ENCODE peak calls at places on chromosome 5, in ten cellular contexts. A is cardiac muscle cell, W is body of pancreas, S is heart left ventricle, M is sigmoid colon, T is WERI-Rb-1, X is endodermal cell, O is upper lobe of right lung, K is endothelial cell of umbilical vein, Y is uterus. J is an unnamed sample.

GRCh38 chr5:181142054-181142453 is 5.3 kb upstream of the OR2V2 start:
- DNase-seq in A (no peak), W (no peak), M (no peak), K (no peak), X (no peak), T (no peak), S (no peak), Y (no peak), O (no peak), J (no peak)

GRCh38 chr5:82107277-82107676 is 135.5 kb downstream of the ATG10 start:
- DNase-seq in O (no peak), M (no peak), T (no peak), X (no peak), A (peak), W (no peak), S (no peak), Y (no peak), K (peak), J (no peak)

GRCh38 chr5:38228914-38229313 is 29.4 kb upstream of the EGFLAM start:
- DNase-seq in X (no peak), O (no peak), A (no peak), K (no peak), Y (no peak), M (no peak), S (no peak), W (no peak), T (no peak), J (no peak)

GRCh38 chr5:120372899-120373298 is 91.2 kb upstream of the PRR16 start:
- DNase-seq in S (no peak), O (no peak), A (no peak), K (no peak), T (no peak), W (peak), M (peak), X (no peak), Y (no peak), J (peak)

GRCh38 chr5:106454050-106454449 is 1216.7 kb downstream of the EFNA5 start:
- DNase-seq in A (no peak), T (no peak), K (no peak), O (no peak), X (no peak), S (no peak), W (no peak), Y (no peak), M (no peak), J (no peak)

GRCh38 chr5:68759593-68759992 is 334.2 kb upstream of the SLC30A5 start:
- DNase-seq in M (no peak), S (no peak), O (no peak), K (no peak), T (no peak), W (no peak), X (no peak), A (no peak), Y (no peak), J (no peak)

GRCh38 chr5:163503106-163504090 is 2.0 kb upstream of the MAT2B start:
- DNase-seq in X (peak), Y (peak), O (peak), T (no peak), A (peak), W (peak), K (peak), S (peak), M (peak), J (peak)

GRCh38 chr5:132023258-132024116 is 12.0 kb upstream of the ACSL6 start:
- DNase-seq in K (no peak), Y (no peak), M (no peak), W (no peak), X (no peak), A (no peak), T (no peak), O (no peak), S (no peak), J (no peak)

GRCh38 chr5:150609843-150610584 is 30.4 kb upstream of the SYNPO start:
- DNase-seq in Y (no peak), X (no peak), T (no peak), A (no peak), K (no peak), S (peak), W (no peak), M (peak), O (no peak), J (no peak)

GRCh38 chr5:94218374-94218773 is 400.0 kb downstream of the KIAA0825 start:
- DNase-seq in S (no peak), X (no peak), A (peak), M (no peak), O (no peak), T (no peak), K (no peak), W (no peak), Y (no peak), J (peak)

GRCh38 chr5:129046151-129046550 is 48.4 kb upstream of the ISOC1 start:
- DNase-seq in T (no peak), A (peak), X (no peak), Y (no peak), S (no peak), O (no peak), K (no peak), W (no peak), M (no peak), J (no peak)

GRCh38 chr5:30561771-30562170 is 631.7 kb upstream of the CDH6 start:
- DNase-seq in S (no peak), X (no peak), A (no peak), K (no peak), Y (no peak), M (no peak), W (no peak), T (no peak), O (no peak), J (no peak)

GRCh38 chr5:168893231-168893630 is 314.1 kb upstream of the PANK3 start:
- DNase-seq in S (no peak), X (no peak), A (no peak), T (peak), Y (no peak), O (no peak), K (no peak), W (no peak), M (no peak), J (no peak)

GRCh38 chr5:172095368-172095960 is 89.0 kb upstream of the FBXW11 start:
- DNase-seq in X (peak), S (no peak), K (no peak), A (no peak), O (peak), M (no peak), W (no peak), T (no peak), Y (no peak), J (no peak)

GRCh38 chr5:106637275-106637674 is 1033.5 kb downstream of the EFNA5 start:
- DNase-seq in M (no peak), T (no peak), Y (no peak), S (no peak), W (no peak), A (no peak), O (no peak), X (no peak), K (peak), J (no peak)

GRCh38 chr5:62347928-62348327 is 41.9 kb downstream of the KIF2A start:
- DNase-seq in T (no peak), M (no peak), O (no peak), X (no peak), A (no peak), K (no peak), W (no peak), Y (no peak), S (no peak), J (no peak)

GRCh38 chr5:150554857-150555256 is 46.9 kb downstream of the NDST1 start:
- DNase-seq in W (no peak), X (no peak), A (no peak), K (no peak), S (no peak), T (no peak), O (no peak), M (no peak), Y (no peak), J (no peak)

DNA sequence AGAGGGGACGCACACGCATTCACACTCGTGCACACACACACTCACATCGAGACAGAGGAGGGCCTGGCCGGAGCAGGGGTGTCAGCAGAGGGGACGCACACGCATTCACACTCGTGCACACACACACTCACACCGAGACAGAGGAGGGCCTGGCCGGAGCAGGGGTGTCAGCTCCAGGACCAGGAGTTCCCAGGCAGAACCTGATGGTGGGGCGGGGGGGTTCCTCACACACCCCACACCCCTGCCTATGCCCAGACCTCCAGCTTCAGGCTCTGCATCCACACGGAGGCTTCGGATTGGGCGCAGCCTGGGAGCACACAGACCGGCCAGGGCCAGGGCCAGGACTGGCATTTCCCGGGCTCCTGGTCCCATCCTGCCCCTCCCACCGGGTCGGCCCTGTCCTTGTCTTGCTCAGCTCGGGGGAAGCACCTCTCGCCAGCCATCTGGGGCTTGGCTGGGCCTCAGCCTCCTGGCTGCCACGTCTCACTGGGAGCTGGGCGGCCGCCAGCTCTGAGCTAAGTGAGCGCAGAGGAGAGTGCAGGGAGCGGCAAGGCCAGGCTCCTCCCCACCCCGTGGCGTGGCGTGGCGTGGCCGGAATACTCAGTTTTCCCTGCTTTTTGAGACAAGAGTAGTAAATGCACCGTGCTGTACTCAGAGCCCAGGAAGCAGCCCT is 31.3 kb downstream of the ADAMTS2 start:
- DNase-seq in T (no peak), Y (peak), K (no peak), X (no peak), W (peak), S (peak), O (peak), M (peak), A (peak), J (no peak)
- H3K4me3 ChIP-seq in T (no peak), Y (no peak), K (no peak), X (no peak), W (no peak), S (no peak), O (no peak), M (peak), A (no peak), J (no peak)

GRCh38 chr5:146516151-146516475 is at the start of gene GPR151:
- DNase-seq in O (no peak), M (no peak), K (no peak), W (no peak), S (no peak), Y (no peak), X (no peak), T (no peak), A (peak), J (no peak)

GRCh38 chr5:146520731-146521130 is 4.7 kb upstream of the GPR151 start:
- DNase-seq in K (no peak), O (no peak), A (no peak), M (no peak), W (no peak), Y (no peak), T (no peak), S (no peak), X (no peak), J (no peak)

GRCh38 chr5:146519554-146519953 is 3.6 kb upstream of the GPR151 start:
- DNase-seq in T (no peak), O (no peak), Y (no peak), W (no peak), M (no peak), K (no peak), X (no peak), A (no peak), S (no peak), J (no peak)

GRCh38 chr5:146523698-146524097 is 7.7 kb upstream of the GPR151 start:
- DNase-seq in S (no peak), K (no peak), A (no peak), O (no peak), W (no peak), X (no peak), T (no peak), M (no peak), Y (no peak), J (no peak)

DNA sequence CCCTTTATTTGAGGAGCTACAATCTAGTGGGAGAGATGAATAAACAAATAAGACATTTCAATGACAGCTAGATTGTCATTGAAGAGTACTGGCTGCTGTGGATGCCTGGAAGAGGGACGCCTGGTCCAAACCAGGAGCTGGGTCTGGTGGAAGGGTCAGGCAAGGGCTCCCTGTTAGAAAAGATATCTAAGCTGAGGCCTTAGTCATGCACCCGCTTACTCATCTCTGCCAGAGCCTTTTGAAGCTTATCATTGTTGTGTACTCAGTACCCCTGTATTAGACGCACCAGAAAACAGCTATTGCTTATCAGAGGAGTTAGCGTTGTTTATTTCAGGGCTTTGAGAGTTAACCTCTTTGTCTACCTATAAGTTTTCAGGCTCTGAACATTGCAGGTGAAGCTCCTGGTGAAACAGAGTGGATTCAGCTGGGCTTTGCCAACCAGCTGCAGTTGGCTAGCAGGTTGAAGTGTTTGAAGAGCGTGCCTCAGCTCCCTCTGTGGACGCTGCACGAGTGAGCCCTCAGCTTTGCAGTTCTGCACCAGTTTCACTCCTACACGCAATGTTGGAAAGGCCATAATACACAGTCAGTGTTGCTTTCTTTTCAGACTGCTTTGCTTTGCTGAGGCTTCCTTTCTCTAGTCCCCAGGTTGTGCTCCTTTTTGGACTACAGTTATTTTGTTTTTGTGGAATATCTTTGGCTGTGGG is 5.6 kb upstream of the GPR151 start:
- DNase-seq in T (no peak), S (no peak), K (no peak), M (no peak), O (no peak), W (no peak), Y (no peak), X (no peak), A (no peak), J (no peak)
- H3K27ac ChIP-seq in T (no peak), S (no peak), K (no peak), M (no peak), O (no peak), W (no peak), Y (no peak), X (no peak), A (no peak), J (no peak)

GRCh38 chr5:177300971-177301370 is 2.5 kb downstream of the RAB24 start:
- DNase-seq in S (no peak), T (no peak), X (no peak), W (no peak), M (no peak), O (no peak), A (no peak), K (no peak), Y (no peak), J (no peak)

GRCh38 chr5:177301503-177302165 is 1.9 kb downstream of the RAB24 start:
- DNase-seq in K (no peak), M (peak), A (no peak), O (no peak), T (no peak), S (no peak), X (peak), W (peak), Y (no peak), J (no peak)

GRCh38 chr5:177302354-177303110 is 987 bp downstream of the RAB24 start:
- DNase-seq in S (no peak), M (peak), W (peak), T (no peak), O (no peak), A (peak), X (peak), K (no peak), Y (no peak), J (no peak)

GRCh38 chr5:177299711-177300110 is 3.8 kb downstream of the RAB24 start:
- DNase-seq in W (no peak), Y (no peak), X (no peak), S (no peak), M (no peak), O (no peak), A (no peak), T (no peak), K (no peak), J (no peak)

DNA sequence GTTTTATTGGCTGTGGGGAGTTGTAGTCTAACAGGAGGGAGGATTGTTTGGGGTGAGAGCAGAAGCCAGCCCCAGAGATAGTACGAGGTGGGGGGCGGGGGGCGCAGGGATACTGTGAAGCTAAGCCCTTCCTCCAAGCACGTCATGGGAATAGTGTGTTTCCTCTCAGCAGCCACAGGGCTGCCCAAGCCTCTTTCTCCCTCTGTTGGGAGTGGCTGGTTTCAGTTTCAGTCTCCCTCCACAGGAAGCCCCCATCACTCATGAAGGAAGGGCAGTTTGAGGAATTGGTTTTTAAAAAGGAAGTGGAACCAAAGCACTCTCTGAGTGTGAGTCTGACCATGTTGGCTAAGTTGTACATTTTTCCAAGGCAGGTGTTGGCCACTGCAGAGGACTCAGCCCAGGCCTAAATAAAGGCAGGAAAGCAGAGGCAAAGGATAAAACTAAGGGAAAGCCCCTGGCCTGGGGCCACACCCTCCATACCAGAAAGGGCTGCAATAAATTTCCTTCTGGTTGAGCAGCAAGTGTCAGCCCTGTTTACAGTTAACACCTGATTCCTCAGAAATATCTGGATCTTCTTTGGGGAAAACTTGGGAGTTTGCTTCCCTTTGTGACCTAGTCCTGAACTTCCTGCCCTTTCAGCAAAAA is 3.2 kb downstream of the RAB24 start:
- DNase-seq in K (peak), W (peak), M (peak), X (peak), A (peak), S (peak), O (no peak), T (no peak), Y (peak), J (peak)
- TF ChIP-seq CTCF in K (peak), W (no peak), M (no peak), X (peak), A (no peak), S (peak), O (no peak), T (no peak), Y (no peak), J (peak)

GRCh38 chr5:179732412-179732917 is at the start of gene MAML1:
- DNase-seq in T (peak), Y (peak), O (peak), A (peak), K (peak), M (peak), W (peak), S (peak), X (peak), J (peak)

GRCh38 chr5:179732918-179733763 is 519 bp downstream of the MAML1 start:
- DNase-seq in O (peak), T (peak), W (peak), Y (peak), M (peak), X (peak), S (peak), A (peak), K (peak), J (peak)

GRCh38 chr5:179731791-179732411 is 721 bp upstream of the MAML1 start:
- DNase-seq in S (peak), K (no peak), O (peak), A (peak), T (peak), M (peak), W (no peak), Y (peak), X (peak), J (no peak)

GRCh38 chr5:179733764-179734126 is 1.1 kb downstream of the MAML1 start:
- DNase-seq in T (no peak), K (no peak), A (no peak), Y (no peak), S (no peak), W (no peak), X (no peak), O (no peak), M (no peak), J (no peak)

GRCh38 chr5:179734536-179735164 is 2.0 kb downstream of the MAML1 start:
- DNase-seq in S (no peak), M (no peak), A (no peak), X (no peak), W (no peak), T (no peak), O (no peak), Y (no peak), K (no peak), J (no peak)
- H3K4me3 ChIP-seq in S (no peak), M (peak), A (peak), X (peak), W (no peak), T (no peak), O (peak), Y (peak), K (no peak), J (peak)

DNA sequence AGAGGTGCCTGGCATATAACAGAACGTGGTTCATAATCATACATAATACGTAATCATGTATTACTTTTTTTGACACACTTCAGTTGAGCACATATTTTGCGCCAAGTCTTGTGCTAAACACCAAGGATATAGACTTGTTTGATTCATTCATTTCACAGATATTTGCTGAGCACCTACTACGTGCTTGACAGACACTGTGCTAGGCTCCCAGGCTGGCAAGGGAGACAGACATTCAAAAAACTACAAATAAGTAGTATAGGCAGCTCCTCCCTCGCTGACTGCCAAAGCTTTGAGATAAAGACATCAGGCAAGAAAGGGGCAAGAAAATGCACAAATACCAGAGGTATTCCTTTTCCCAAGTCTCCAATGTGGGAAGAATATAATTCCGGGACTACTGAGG is 122.5 kb upstream of the CPEB4 start:
- DNase-seq in W (no peak), O (no peak), Y (no peak), X (no peak), K (no peak), A (no peak), T (no peak), S (no peak), M (no peak), J (no peak)
- H3K27ac ChIP-seq in W (peak), O (peak), Y (peak), X (no peak), K (peak), A (no peak), T (no peak), S (peak), M (peak), J (no peak)

J was measured in brain microvascular endothelial cell.